ENCODE peak calls at places on chromosomes 6 and 20, in five cellular contexts. D is AG10803, F is mesothelial cell of epicardium, V is NCI-H1105, I is AG08396. P is an unnamed sample.

GRCh38 chr6:30826961-30827342 is 57.4 kb upstream of the DDR1 start:
- DNase-seq in D (no peak), F (no peak), V (no peak), I (no peak), P (peak)

GRCh38 chr6:152240983-152241766 is 396.0 kb downstream of the SYNE1 start:
- DNase-seq in D (no peak), F (no peak), V (no peak), I (no peak), P (no peak)

GRCh38 chr6:52664991-52665686 is 5.8 kb upstream of the TMEM14A start:
- DNase-seq in D (no peak), F (no peak), V (no peak), I (peak), P (peak)

GRCh38 chr20:46894971-46895905 is 595 bp downstream of the EYA2 start:
- DNase-seq in D (peak), F (no peak), V (peak), I (peak), P (peak)

GRCh38 chr6:21678990-21679389 is 85.4 kb downstream of the SOX4 start:
- DNase-seq in D (peak), F (no peak), V (no peak), I (peak), P (peak)

GRCh38 chr6:81476881-81477280 is 275.6 kb downstream of the TENT5A start:
- DNase-seq in D (peak), F (no peak), V (no peak), I (peak), P (peak)

GRCh38 chr6:379367-380181 is 12.0 kb upstream of the IRF4 start:
- DNase-seq in D (no peak), F (no peak), V (no peak), I (no peak), P (no peak)

GRCh38 chr6:150527100-150527499 is 72.6 kb upstream of the PLEKHG1 start:
- DNase-seq in D (peak), F (no peak), V (no peak), I (peak), P (peak)

GRCh38 chr20:53711333-53712211 is 117.9 kb upstream of the ZNF217 start:
- DNase-seq in D (no peak), F (no peak), V (no peak), I (no peak), P (no peak)

GRCh38 chr20:62122659-62123449 is 579 bp downstream of the LSM14B start:
- DNase-seq in D (peak), F (peak), V (peak), I (peak), P (peak)

GRCh38 chr6:148986608-148987007 is 239.8 kb downstream of the UST start:
- DNase-seq in D (no peak), F (no peak), V (no peak), I (no peak), P (no peak)

GRCh38 chr20:60054716-60055371 is 96.6 kb downstream of the CDH26 start:
- DNase-seq in D (no peak), F (no peak), V (no peak), I (no peak), P (no peak)

P was measured in GM23248.